ENCODE peak calls at places on chromosomes 6 and 20, in ten cellular contexts. One of them, this sample, is unnamed.

GRCh38 chr6:149334201-149334600 is 16.7 kb downstream of the TAB2 start:
- DNase-seq in dorsolateral prefrontal cortex: no peak
- DNase-seq in body of pancreas: no peak
- DNase-seq in AG20443: no peak
- DNase-seq in endothelial cell: no peak
- DNase-seq in neural crest cell: no peak
- DNase-seq in activated naive CD4-positive, alpha-beta T cell: no peak
- DNase-seq in CD8-positive, alpha-beta T cell: no peak
- DNase-seq in AG09309: peak
- DNase-seq in stimulated activated CD4-positive, alpha-beta T cell treated with anti-CD3 and anti-CD28 coated beads, Interleukin-1b, Interleukin-23, amount 100 ng/mL, for 48 hours: no peak
- DNase-seq in this sample: no peak

GRCh38 chr6:118768904-118769325 is 117.5 kb upstream of the CEP85L start:
- DNase-seq in body of pancreas: no peak
- DNase-seq in AG20443: no peak
- DNase-seq in stimulated activated CD4-positive, alpha-beta T cell treated with anti-CD3 and anti-CD28 coated beads, Interleukin-1b, Interleukin-23, amount 100 ng/mL, for 48 hours: peak
- DNase-seq in AG09309: no peak
- DNase-seq in endothelial cell: no peak
- DNase-seq in activated naive CD4-positive, alpha-beta T cell: no peak
- DNase-seq in neural crest cell: no peak
- DNase-seq in CD8-positive, alpha-beta T cell: no peak
- DNase-seq in dorsolateral prefrontal cortex: no peak
- DNase-seq in this sample: no peak

GRCh38 chr6:46465294-46466165 is 25.7 kb downstream of the RCAN2 start:
- DNase-seq in dorsolateral prefrontal cortex: no peak
- DNase-seq in body of pancreas: no peak
- DNase-seq in CD8-positive, alpha-beta T cell: no peak
- DNase-seq in endothelial cell: no peak
- DNase-seq in stimulated activated CD4-positive, alpha-beta T cell treated with anti-CD3 and anti-CD28 coated beads, Interleukin-1b, Interleukin-23, amount 100 ng/mL, for 48 hours: no peak
- DNase-seq in activated naive CD4-positive, alpha-beta T cell: no peak
- DNase-seq in neural crest cell: no peak
- DNase-seq in AG09309: peak
- DNase-seq in AG20443: peak
- DNase-seq in this sample: no peak

GRCh38 chr6:156662025-156662445 is 115.1 kb upstream of the ARID1B start:
- DNase-seq in CD8-positive, alpha-beta T cell: no peak
- DNase-seq in neural crest cell: peak
- DNase-seq in AG09309: peak
- DNase-seq in stimulated activated CD4-positive, alpha-beta T cell treated with anti-CD3 and anti-CD28 coated beads, Interleukin-1b, Interleukin-23, amount 100 ng/mL, for 48 hours: peak
- DNase-seq in dorsolateral prefrontal cortex: no peak
- DNase-seq in activated naive CD4-positive, alpha-beta T cell: no peak
- DNase-seq in endothelial cell: peak
- DNase-seq in body of pancreas: peak
- DNase-seq in AG20443: peak
- DNase-seq in this sample: peak

GRCh38 chr20:33681728-33682353 is 4.3 kb downstream of the E2F1 start:
- DNase-seq in neural crest cell: no peak
- DNase-seq in CD8-positive, alpha-beta T cell: no peak
- DNase-seq in body of pancreas: no peak
- DNase-seq in dorsolateral prefrontal cortex: no peak
- DNase-seq in stimulated activated CD4-positive, alpha-beta T cell treated with anti-CD3 and anti-CD28 coated beads, Interleukin-1b, Interleukin-23, amount 100 ng/mL, for 48 hours: peak
- DNase-seq in AG09309: no peak
- DNase-seq in AG20443: no peak
- DNase-seq in endothelial cell: no peak
- DNase-seq in activated naive CD4-positive, alpha-beta T cell: no peak
- DNase-seq in this sample: no peak

GRCh38 chr6:147099974-147100373 is 104.2 kb upstream of the STXBP5 start:
- DNase-seq in AG09309: no peak
- DNase-seq in dorsolateral prefrontal cortex: no peak
- DNase-seq in endothelial cell: no peak
- DNase-seq in CD8-positive, alpha-beta T cell: no peak
- DNase-seq in body of pancreas: no peak
- DNase-seq in stimulated activated CD4-positive, alpha-beta T cell treated with anti-CD3 and anti-CD28 coated beads, Interleukin-1b, Interleukin-23, amount 100 ng/mL, for 48 hours: no peak
- DNase-seq in neural crest cell: no peak
- DNase-seq in activated naive CD4-positive, alpha-beta T cell: no peak
- DNase-seq in AG20443: peak
- DNase-seq in this sample: no peak

GRCh38 chr6:53741001-53741400 is 53.8 kb upstream of the LRRC1 start:
- DNase-seq in endothelial cell: no peak
- DNase-seq in neural crest cell: no peak
- DNase-seq in dorsolateral prefrontal cortex: no peak
- DNase-seq in body of pancreas: no peak
- DNase-seq in CD8-positive, alpha-beta T cell: no peak
- DNase-seq in AG09309: no peak
- DNase-seq in AG20443: no peak
- DNase-seq in stimulated activated CD4-positive, alpha-beta T cell treated with anti-CD3 and anti-CD28 coated beads, Interleukin-1b, Interleukin-23, amount 100 ng/mL, for 48 hours: no peak
- DNase-seq in activated naive CD4-positive, alpha-beta T cell: no peak
- DNase-seq in this sample: no peak

GRCh38 chr6:123715243-123715863 is 78.6 kb upstream of the TRDN start:
- DNase-seq in stimulated activated CD4-positive, alpha-beta T cell treated with anti-CD3 and anti-CD28 coated beads, Interleukin-1b, Interleukin-23, amount 100 ng/mL, for 48 hours: no peak
- DNase-seq in neural crest cell: peak
- DNase-seq in body of pancreas: no peak
- DNase-seq in AG09309: no peak
- DNase-seq in AG20443: peak
- DNase-seq in endothelial cell: peak
- DNase-seq in dorsolateral prefrontal cortex: no peak
- DNase-seq in CD8-positive, alpha-beta T cell: no peak
- DNase-seq in activated naive CD4-positive, alpha-beta T cell: no peak
- DNase-seq in this sample: no peak

GRCh38 chr20:57610261-57610952 is 9.8 kb downstream of the ZBP1 start:
- DNase-seq in CD8-positive, alpha-beta T cell: no peak
- DNase-seq in stimulated activated CD4-positive, alpha-beta T cell treated with anti-CD3 and anti-CD28 coated beads, Interleukin-1b, Interleukin-23, amount 100 ng/mL, for 48 hours: no peak
- DNase-seq in neural crest cell: no peak
- DNase-seq in body of pancreas: no peak
- DNase-seq in activated naive CD4-positive, alpha-beta T cell: no peak
- DNase-seq in AG09309: no peak
- DNase-seq in dorsolateral prefrontal cortex: no peak
- DNase-seq in endothelial cell: no peak
- DNase-seq in AG20443: no peak
- DNase-seq in this sample: no peak

GRCh38 chr20:5044075-5044620 is 42.8 kb upstream of the SLC23A2 start:
- DNase-seq in dorsolateral prefrontal cortex: no peak
- DNase-seq in stimulated activated CD4-positive, alpha-beta T cell treated with anti-CD3 and anti-CD28 coated beads, Interleukin-1b, Interleukin-23, amount 100 ng/mL, for 48 hours: no peak
- DNase-seq in AG09309: no peak
- DNase-seq in CD8-positive, alpha-beta T cell: no peak
- DNase-seq in AG20443: no peak
- DNase-seq in endothelial cell: no peak
- DNase-seq in body of pancreas: no peak
- DNase-seq in neural crest cell: no peak
- DNase-seq in activated naive CD4-positive, alpha-beta T cell: no peak
- DNase-seq in this sample: no peak

GRCh38 chr20:10090588-10091166 is 55.9 kb downstream of the ANKEF1 start:
- DNase-seq in endothelial cell: peak
- DNase-seq in dorsolateral prefrontal cortex: peak
- DNase-seq in neural crest cell: peak
- DNase-seq in body of pancreas: peak
- DNase-seq in AG20443: peak
- DNase-seq in CD8-positive, alpha-beta T cell: peak
- DNase-seq in AG09309: peak
- DNase-seq in stimulated activated CD4-positive, alpha-beta T cell treated with anti-CD3 and anti-CD28 coated beads, Interleukin-1b, Interleukin-23, amount 100 ng/mL, for 48 hours: peak
- DNase-seq in activated naive CD4-positive, alpha-beta T cell: no peak
- DNase-seq in this sample: no peak

GRCh38 chr6:36371231-36371630 is 16.2 kb downstream of the ETV7 start:
- DNase-seq in endothelial cell: no peak
- DNase-seq in body of pancreas: no peak
- DNase-seq in activated naive CD4-positive, alpha-beta T cell: no peak
- DNase-seq in stimulated activated CD4-positive, alpha-beta T cell treated with anti-CD3 and anti-CD28 coated beads, Interleukin-1b, Interleukin-23, amount 100 ng/mL, for 48 hours: no peak
- DNase-seq in AG09309: no peak
- DNase-seq in neural crest cell: no peak
- DNase-seq in dorsolateral prefrontal cortex: no peak
- DNase-seq in AG20443: no peak
- DNase-seq in CD8-positive, alpha-beta T cell: no peak
- DNase-seq in this sample: no peak

GRCh38 chr20:48205786-48206185 is 420.5 kb upstream of the SULF2 start:
- DNase-seq in endothelial cell: no peak
- DNase-seq in AG09309: no peak
- DNase-seq in CD8-positive, alpha-beta T cell: no peak
- DNase-seq in stimulated activated CD4-positive, alpha-beta T cell treated with anti-CD3 and anti-CD28 coated beads, Interleukin-1b, Interleukin-23, amount 100 ng/mL, for 48 hours: no peak
- DNase-seq in body of pancreas: no peak
- DNase-seq in neural crest cell: no peak
- DNase-seq in AG20443: no peak
- DNase-seq in dorsolateral prefrontal cortex: no peak
- DNase-seq in activated naive CD4-positive, alpha-beta T cell: no peak
- DNase-seq in this sample: no peak

GRCh38 chr6:129567374-129567773 is 142.6 kb downstream of the ARHGAP18 start:
- DNase-seq in stimulated activated CD4-positive, alpha-beta T cell treated with anti-CD3 and anti-CD28 coated beads, Interleukin-1b, Interleukin-23, amount 100 ng/mL, for 48 hours: peak
- DNase-seq in CD8-positive, alpha-beta T cell: peak
- DNase-seq in AG09309: no peak
- DNase-seq in endothelial cell: peak
- DNase-seq in activated naive CD4-positive, alpha-beta T cell: no peak
- DNase-seq in dorsolateral prefrontal cortex: no peak
- DNase-seq in neural crest cell: no peak
- DNase-seq in AG20443: no peak
- DNase-seq in body of pancreas: no peak
- DNase-seq in this sample: no peak

GRCh38 chr6:129936329-129937165 is 75.4 kb upstream of the TMEM244 start:
- DNase-seq in neural crest cell: peak
- DNase-seq in body of pancreas: peak
- DNase-seq in stimulated activated CD4-positive, alpha-beta T cell treated with anti-CD3 and anti-CD28 coated beads, Interleukin-1b, Interleukin-23, amount 100 ng/mL, for 48 hours: peak
- DNase-seq in endothelial cell: peak
- DNase-seq in activated naive CD4-positive, alpha-beta T cell: no peak
- DNase-seq in dorsolateral prefrontal cortex: no peak
- DNase-seq in AG09309: peak
- DNase-seq in AG20443: peak
- DNase-seq in CD8-positive, alpha-beta T cell: peak
- DNase-seq in this sample: no peak

GRCh38 chr6:168129292-168130167 is 50.5 kb upstream of the FRMD1 start:
- DNase-seq in AG09309: no peak
- DNase-seq in CD8-positive, alpha-beta T cell: no peak
- DNase-seq in AG20443: no peak
- DNase-seq in endothelial cell: no peak
- DNase-seq in body of pancreas: no peak
- DNase-seq in neural crest cell: no peak
- DNase-seq in activated naive CD4-positive, alpha-beta T cell: no peak
- DNase-seq in dorsolateral prefrontal cortex: no peak
- DNase-seq in stimulated activated CD4-positive, alpha-beta T cell treated with anti-CD3 and anti-CD28 coated beads, Interleukin-1b, Interleukin-23, amount 100 ng/mL, for 48 hours: no peak
- DNase-seq in this sample: no peak

GRCh38 chr6:157240960-157241311 is 82.4 kb downstream of the TMEM242 start:
- DNase-seq in stimulated activated CD4-positive, alpha-beta T cell treated with anti-CD3 and anti-CD28 coated beads, Interleukin-1b, Interleukin-23, amount 100 ng/mL, for 48 hours: no peak
- DNase-seq in AG09309: no peak
- DNase-seq in activated naive CD4-positive, alpha-beta T cell: no peak
- DNase-seq in CD8-positive, alpha-beta T cell: no peak
- DNase-seq in neural crest cell: no peak
- DNase-seq in AG20443: no peak
- DNase-seq in dorsolateral prefrontal cortex: no peak
- DNase-seq in body of pancreas: no peak
- DNase-seq in endothelial cell: no peak
- DNase-seq in this sample: no peak

GRCh38 chr6:79813854-79814477 is 133.4 kb downstream of the ELOVL4 start:
- DNase-seq in AG09309: peak
- DNase-seq in activated naive CD4-positive, alpha-beta T cell: no peak
- DNase-seq in body of pancreas: peak
- DNase-seq in dorsolateral prefrontal cortex: peak
- DNase-seq in stimulated activated CD4-positive, alpha-beta T cell treated with anti-CD3 and anti-CD28 coated beads, Interleukin-1b, Interleukin-23, amount 100 ng/mL, for 48 hours: peak
- DNase-seq in endothelial cell: peak
- DNase-seq in CD8-positive, alpha-beta T cell: peak
- DNase-seq in AG20443: peak
- DNase-seq in neural crest cell: peak
- DNase-seq in this sample: peak

GRCh38 chr20:17059465-17059864 is 167.4 kb upstream of the PCSK2 start:
- DNase-seq in AG20443: peak
- DNase-seq in endothelial cell: no peak
- DNase-seq in stimulated activated CD4-positive, alpha-beta T cell treated with anti-CD3 and anti-CD28 coated beads, Interleukin-1b, Interleukin-23, amount 100 ng/mL, for 48 hours: no peak
- DNase-seq in AG09309: no peak
- DNase-seq in body of pancreas: no peak
- DNase-seq in CD8-positive, alpha-beta T cell: no peak
- DNase-seq in neural crest cell: no peak
- DNase-seq in dorsolateral prefrontal cortex: no peak
- DNase-seq in activated naive CD4-positive, alpha-beta T cell: no peak
- DNase-seq in this sample: no peak

GRCh38 chr6:129947797-129948196 is 70.6 kb upstream of the L3MBTL3 start:
- DNase-seq in stimulated activated CD4-positive, alpha-beta T cell treated with anti-CD3 and anti-CD28 coated beads, Interleukin-1b, Interleukin-23, amount 100 ng/mL, for 48 hours: no peak
- DNase-seq in dorsolateral prefrontal cortex: no peak
- DNase-seq in body of pancreas: no peak
- DNase-seq in endothelial cell: no peak
- DNase-seq in CD8-positive, alpha-beta T cell: no peak
- DNase-seq in activated naive CD4-positive, alpha-beta T cell: no peak
- DNase-seq in AG09309: no peak
- DNase-seq in AG20443: no peak
- DNase-seq in neural crest cell: no peak
- DNase-seq in this sample: no peak

GRCh38 chr6:72975346-72975745 is 249.9 kb downstream of the KHDC1L start:
- DNase-seq in CD8-positive, alpha-beta T cell: no peak
- DNase-seq in body of pancreas: no peak
- DNase-seq in endothelial cell: no peak
- DNase-seq in activated naive CD4-positive, alpha-beta T cell: no peak
- DNase-seq in AG20443: no peak
- DNase-seq in stimulated activated CD4-positive, alpha-beta T cell treated with anti-CD3 and anti-CD28 coated beads, Interleukin-1b, Interleukin-23, amount 100 ng/mL, for 48 hours: no peak
- DNase-seq in neural crest cell: no peak
- DNase-seq in dorsolateral prefrontal cortex: no peak
- DNase-seq in AG09309: no peak
- DNase-seq in this sample: no peak

This sample was measured in mesothelial cell of epicardium.